ENCODE peak calls at places on chromosomes 16 and 17, in seven cellular contexts. One of them, this sample, is unnamed.

GRCh38 chr17:10881959-10882358 is 44.1 kb upstream of the PIRT start:
- DNase-seq in neural progenitor cell: no peak
- DNase-seq in testis: no peak
- DNase-seq in adipocyte: no peak
- DNase-seq in ascending aorta: no peak
- DNase-seq in body of pancreas: no peak
- DNase-seq in CD4-positive, CD25-positive, alpha-beta regulatory T cell: no peak
- DNase-seq in this sample: no peak

GRCh38 chr16:12341966-12342365 is 365.4 kb downstream of the SNX29 start:
- DNase-seq in neural progenitor cell: no peak
- DNase-seq in ascending aorta: no peak
- DNase-seq in body of pancreas: no peak
- DNase-seq in CD4-positive, CD25-positive, alpha-beta regulatory T cell: no peak
- DNase-seq in testis: no peak
- DNase-seq in adipocyte: no peak
- DNase-seq in this sample: no peak

GRCh38 chr17:66025551-66025950 is 166.4 kb downstream of the CEP112 start:
- DNase-seq in body of pancreas: no peak
- DNase-seq in adipocyte: no peak
- DNase-seq in neural progenitor cell: no peak
- DNase-seq in CD4-positive, CD25-positive, alpha-beta regulatory T cell: no peak
- DNase-seq in testis: no peak
- DNase-seq in ascending aorta: no peak
- DNase-seq in this sample: no peak

GRCh38 chr17:29138184-29138955 is 41.8 kb downstream of the MYO18A start:
- DNase-seq in CD4-positive, CD25-positive, alpha-beta regulatory T cell: no peak
- DNase-seq in neural progenitor cell: no peak
- DNase-seq in body of pancreas: no peak
- DNase-seq in ascending aorta: no peak
- DNase-seq in testis: no peak
- DNase-seq in adipocyte: no peak
- DNase-seq in this sample: no peak

GRCh38 chr16:10607157-10607556 is 26.8 kb upstream of the EMP2 start:
- DNase-seq in testis: no peak
- DNase-seq in body of pancreas: no peak
- DNase-seq in adipocyte: no peak
- DNase-seq in CD4-positive, CD25-positive, alpha-beta regulatory T cell: no peak
- DNase-seq in neural progenitor cell: no peak
- DNase-seq in ascending aorta: no peak
- DNase-seq in this sample: no peak

GRCh38 chr17:59221159-59221847 is 992 bp downstream of the GDPD1 start:
- DNase-seq in body of pancreas: no peak
- DNase-seq in testis: peak; percentile 40
- DNase-seq in adipocyte: peak; percentile 4
- DNase-seq in neural progenitor cell: no peak
- DNase-seq in ascending aorta: no peak
- DNase-seq in CD4-positive, CD25-positive, alpha-beta regulatory T cell: no peak
- DNase-seq in this sample: peak; percentile 32

GRCh38 chr16:2818278-2818876 is 1.3 kb downstream of the PRSS21 start:
- DNase-seq in CD4-positive, CD25-positive, alpha-beta regulatory T cell: no peak
- DNase-seq in body of pancreas: peak; percentile 3
- DNase-seq in adipocyte: no peak
- DNase-seq in testis: no peak
- DNase-seq in neural progenitor cell: no peak
- DNase-seq in ascending aorta: no peak
- DNase-seq in this sample: peak; percentile 2

GRCh38 chr17:31444026-31444425 is 52.6 kb downstream of the RAB11FIP4 start:
- DNase-seq in body of pancreas: no peak
- DNase-seq in CD4-positive, CD25-positive, alpha-beta regulatory T cell: no peak
- DNase-seq in ascending aorta: no peak
- DNase-seq in adipocyte: peak; percentile 37
- DNase-seq in testis: no peak
- DNase-seq in neural progenitor cell: no peak
- DNase-seq in this sample: no peak

GRCh38 chr17:62920300-62920699 is 45.7 kb upstream of the TANC2 start:
- DNase-seq in neural progenitor cell: no peak
- DNase-seq in body of pancreas: no peak
- DNase-seq in CD4-positive, CD25-positive, alpha-beta regulatory T cell: no peak
- DNase-seq in ascending aorta: no peak
- DNase-seq in testis: no peak
- DNase-seq in adipocyte: no peak
- DNase-seq in this sample: no peak

GRCh38 chr16:89039756-89040155 is 53.9 kb upstream of the ACSF3 start:
- DNase-seq in body of pancreas: no peak
- DNase-seq in adipocyte: no peak
- DNase-seq in CD4-positive, CD25-positive, alpha-beta regulatory T cell: no peak
- DNase-seq in neural progenitor cell: no peak
- DNase-seq in testis: no peak
- DNase-seq in ascending aorta: no peak
- DNase-seq in this sample: no peak

GRCh38 chr17:16918443-16918842 is 53.5 kb downstream of the TNFRSF13B start:
- DNase-seq in CD4-positive, CD25-positive, alpha-beta regulatory T cell: no peak
- DNase-seq in adipocyte: no peak
- DNase-seq in body of pancreas: no peak
- DNase-seq in ascending aorta: no peak
- DNase-seq in testis: no peak
- DNase-seq in neural progenitor cell: no peak
- DNase-seq in this sample: peak; percentile 1

GRCh38 chr16:82583415-82583814 is 43.4 kb upstream of the CDH13 start:
- DNase-seq in CD4-positive, CD25-positive, alpha-beta regulatory T cell: no peak
- DNase-seq in adipocyte: no peak
- DNase-seq in neural progenitor cell: no peak
- DNase-seq in ascending aorta: no peak
- DNase-seq in body of pancreas: no peak
- DNase-seq in testis: no peak
- DNase-seq in this sample: no peak

GRCh38 chr16:90022209-90023077 is 3.2 kb upstream of the DBNDD1 start:
- DNase-seq in ascending aorta: peak; percentile 96
- DNase-seq in CD4-positive, CD25-positive, alpha-beta regulatory T cell: peak; percentile 65
- DNase-seq in testis: peak; percentile 96
- DNase-seq in neural progenitor cell: peak; percentile 60
- DNase-seq in adipocyte: peak; percentile 91
- DNase-seq in body of pancreas: peak; percentile 95
- DNase-seq in this sample: peak; percentile 95

GRCh38 chr16:47578573-47578972 is 117.4 kb downstream of the PHKB start:
- DNase-seq in testis: no peak
- DNase-seq in CD4-positive, CD25-positive, alpha-beta regulatory T cell: no peak
- DNase-seq in ascending aorta: no peak
- DNase-seq in adipocyte: no peak
- DNase-seq in body of pancreas: no peak
- DNase-seq in neural progenitor cell: no peak
- DNase-seq in this sample: no peak

GRCh38 chr17:57732062-57732461 is 13.0 kb downstream of the CCDC182 start:
- DNase-seq in adipocyte: no peak
- DNase-seq in neural progenitor cell: no peak
- DNase-seq in testis: peak; percentile 54
- DNase-seq in ascending aorta: no peak
- DNase-seq in body of pancreas: peak; percentile 65
- DNase-seq in CD4-positive, CD25-positive, alpha-beta regulatory T cell: no peak
- DNase-seq in this sample: peak; percentile 85

GRCh38 chr16:80046848-80047247 is 446.3 kb upstream of the MAF start:
- DNase-seq in testis: no peak
- DNase-seq in adipocyte: no peak
- DNase-seq in CD4-positive, CD25-positive, alpha-beta regulatory T cell: no peak
- DNase-seq in body of pancreas: no peak
- DNase-seq in ascending aorta: no peak
- DNase-seq in neural progenitor cell: no peak
- DNase-seq in this sample: no peak

GRCh38 chr16:70805787-70806186 is 4.8 kb upstream of the VAC14 start:
- DNase-seq in testis: no peak
- DNase-seq in neural progenitor cell: no peak
- DNase-seq in ascending aorta: no peak
- DNase-seq in CD4-positive, CD25-positive, alpha-beta regulatory T cell: no peak
- DNase-seq in adipocyte: peak; percentile 18
- DNase-seq in body of pancreas: no peak
- DNase-seq in this sample: no peak

GRCh38 chr17:56973520-56973919 is 4.4 kb upstream of the SCPEP1 start:
- DNase-seq in neural progenitor cell: no peak
- DNase-seq in testis: no peak
- DNase-seq in ascending aorta: no peak
- DNase-seq in adipocyte: no peak
- DNase-seq in body of pancreas: peak; percentile 44
- DNase-seq in CD4-positive, CD25-positive, alpha-beta regulatory T cell: no peak
- DNase-seq in this sample: peak; percentile 68

GRCh38 chr17:76678330-76678729 is 32.4 kb downstream of the MXRA7 start:
- DNase-seq in neural progenitor cell: no peak
- DNase-seq in CD4-positive, CD25-positive, alpha-beta regulatory T cell: no peak
- DNase-seq in adipocyte: no peak
- DNase-seq in ascending aorta: no peak
- DNase-seq in body of pancreas: no peak
- DNase-seq in testis: no peak
- DNase-seq in this sample: no peak
- H3K4me1 ChIP-seq in neural progenitor cell: peaks cover 3% of the 10 kb centered on the region
- H3K4me1 ChIP-seq in CD4-positive, CD25-positive, alpha-beta regulatory T cell: peaks cover 18% of the 10 kb centered on the region
- H3K4me1 ChIP-seq in adipocyte: peaks cover 22% of the 10 kb centered on the region
- H3K4me1 ChIP-seq in ascending aorta: no peaks in the 10 kb centered on the region
- H3K4me1 ChIP-seq in body of pancreas: peaks cover 4% of the 10 kb centered on the region
- H3K4me1 ChIP-seq in testis: peaks cover 29% of the 10 kb centered on the region
- H3K4me1 ChIP-seq in this sample: no peaks in the 10 kb centered on the region

DNA sequence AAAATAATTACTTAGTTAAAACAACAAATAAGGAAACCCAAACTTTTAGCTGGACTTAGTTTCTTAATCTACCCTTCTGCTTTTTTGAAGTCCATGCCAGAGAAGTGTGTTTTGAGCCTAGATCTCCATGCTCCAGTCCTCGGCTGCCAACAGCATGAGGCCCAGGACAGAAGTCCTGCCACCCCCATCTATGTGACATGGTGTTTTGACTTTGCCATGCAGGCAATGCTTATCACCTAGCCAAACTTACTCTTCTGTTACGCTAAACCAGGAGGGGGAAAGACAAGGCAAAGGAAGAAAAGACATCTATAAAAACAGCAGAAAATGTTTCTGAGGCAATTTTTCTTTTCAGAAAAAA is 119.5 kb downstream of the PARN start:
- DNase-seq in body of pancreas: no peak
- DNase-seq in ascending aorta: no peak
- DNase-seq in testis: no peak
- DNase-seq in neural progenitor cell: no peak
- DNase-seq in adipocyte: no peak
- DNase-seq in CD4-positive, CD25-positive, alpha-beta regulatory T cell: no peak
- DNase-seq in this sample: no peak
- H3K4me3 ChIP-seq in body of pancreas: no peak overlapping the region
- H3K4me3 ChIP-seq in ascending aorta: no peak overlapping the region
- H3K4me3 ChIP-seq in testis: no peak overlapping the region
- H3K4me3 ChIP-seq in neural progenitor cell: no peak overlapping the region
- H3K4me3 ChIP-seq in adipocyte: peak overlapping the region; percentile 15
- H3K4me3 ChIP-seq in CD4-positive, CD25-positive, alpha-beta regulatory T cell: no peak overlapping the region
- H3K4me3 ChIP-seq in this sample: no peak overlapping the region

DNA sequence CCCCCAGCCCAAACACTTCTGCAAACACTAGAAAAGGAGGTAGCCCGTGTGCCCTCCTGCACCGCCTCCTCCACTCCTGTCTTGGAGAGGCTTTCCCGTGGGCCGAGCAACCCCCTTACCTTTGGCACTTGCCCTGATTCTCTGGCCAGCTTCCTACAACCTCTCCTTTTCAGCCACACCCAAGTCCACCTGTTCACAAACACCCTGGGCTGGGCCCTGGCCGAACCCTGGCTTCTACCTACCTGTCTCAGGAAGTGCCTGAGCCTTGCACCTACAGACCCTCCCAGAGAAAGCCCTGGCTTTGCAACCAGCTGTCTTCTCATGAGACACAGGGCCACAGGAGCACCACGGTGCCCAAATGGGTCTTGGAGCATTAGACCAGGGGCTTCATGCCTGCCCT is 2.0 kb upstream of the ANTKMT start:
- DNase-seq in neural progenitor cell: no peak
- DNase-seq in adipocyte: no peak
- DNase-seq in body of pancreas: no peak
- DNase-seq in ascending aorta: no peak
- DNase-seq in CD4-positive, CD25-positive, alpha-beta regulatory T cell: no peak
- DNase-seq in testis: no peak
- DNase-seq in this sample: no peak
- H3K4me1 ChIP-seq in neural progenitor cell: peaks cover 37% of the 10 kb centered on the region
- H3K4me1 ChIP-seq in adipocyte: peaks cover 26% of the 10 kb centered on the region
- H3K4me1 ChIP-seq in body of pancreas: peaks cover 72% of the 10 kb centered on the region
- H3K4me1 ChIP-seq in ascending aorta: peaks cover 17% of the 10 kb centered on the region
- H3K4me1 ChIP-seq in CD4-positive, CD25-positive, alpha-beta regulatory T cell: peaks cover 56% of the 10 kb centered on the region
- H3K4me1 ChIP-seq in testis: peaks cover 30% of the 10 kb centered on the region
- H3K4me1 ChIP-seq in this sample: peaks cover 29% of the 10 kb centered on the region

DNA sequence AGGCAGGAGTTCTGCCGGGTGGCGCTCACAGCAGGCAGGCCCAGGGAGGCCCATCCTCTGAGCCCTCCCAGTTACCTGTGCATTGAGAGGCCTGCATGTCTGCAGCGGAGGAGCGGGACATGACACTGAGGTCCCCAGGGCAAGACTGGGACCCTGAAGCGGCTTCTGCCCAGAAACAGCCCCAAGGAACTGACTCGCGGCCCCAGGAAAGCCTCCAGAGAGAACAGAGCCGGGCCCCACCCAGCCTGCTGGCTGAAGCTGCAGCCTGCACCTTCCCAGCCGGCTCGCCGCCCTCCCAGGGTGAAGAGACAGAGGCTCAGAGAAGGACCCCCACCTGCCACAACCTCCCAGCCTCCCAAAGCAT is 16.5 kb downstream of the ZNF423 start:
- DNase-seq in body of pancreas: no peak
- DNase-seq in neural progenitor cell: no peak
- DNase-seq in adipocyte: no peak
- DNase-seq in ascending aorta: no peak
- DNase-seq in CD4-positive, CD25-positive, alpha-beta regulatory T cell: no peak
- DNase-seq in testis: no peak
- DNase-seq in this sample: no peak
- H3K4me3 ChIP-seq in body of pancreas: no peak overlapping the region
- H3K4me3 ChIP-seq in neural progenitor cell: peak overlapping the region; percentile 48
- H3K4me3 ChIP-seq in adipocyte: no peak overlapping the region
- H3K4me3 ChIP-seq in ascending aorta: no peak overlapping the region
- H3K4me3 ChIP-seq in CD4-positive, CD25-positive, alpha-beta regulatory T cell: no peak overlapping the region
- H3K4me3 ChIP-seq in testis: no peak overlapping the region
- H3K4me3 ChIP-seq in this sample: no peak overlapping the region

GRCh38 chr17:1730004-1730344 is 5.5 kb downstream of the WDR81 start:
- DNase-seq in CD4-positive, CD25-positive, alpha-beta regulatory T cell: no peak
- DNase-seq in adipocyte: no peak
- DNase-seq in testis: no peak
- DNase-seq in body of pancreas: no peak
- DNase-seq in neural progenitor cell: no peak
- DNase-seq in ascending aorta: no peak
- DNase-seq in this sample: peak; percentile 54
- H3K4me1 ChIP-seq in CD4-positive, CD25-positive, alpha-beta regulatory T cell: peaks cover 35% of the 10 kb centered on the region
- H3K4me1 ChIP-seq in adipocyte: peaks cover 49% of the 10 kb centered on the region
- H3K4me1 ChIP-seq in testis: peaks cover 57% of the 10 kb centered on the region
- H3K4me1 ChIP-seq in body of pancreas: peaks cover 34% of the 10 kb centered on the region
- H3K4me1 ChIP-seq in neural progenitor cell: no peaks in the 10 kb centered on the region
- H3K4me1 ChIP-seq in ascending aorta: no peaks in the 10 kb centered on the region
- H3K4me1 ChIP-seq in this sample: peaks cover 34% of the 10 kb centered on the region

GRCh38 chr16:56189990-56190902 is 1.0 kb upstream of the GNAO1 start:
- DNase-seq in adipocyte: peak; percentile 20
- DNase-seq in testis: no peak
- DNase-seq in body of pancreas: no peak
- DNase-seq in neural progenitor cell: peak; percentile 18
- DNase-seq in ascending aorta: no peak
- DNase-seq in CD4-positive, CD25-positive, alpha-beta regulatory T cell: no peak
- DNase-seq in this sample: no peak
- H3K4me3 ChIP-seq in adipocyte: peak overlapping the region; percentile 59
- H3K4me3 ChIP-seq in testis: peak overlapping the region; percentile 76
- H3K4me3 ChIP-seq in body of pancreas: no peak overlapping the region
- H3K4me3 ChIP-seq in neural progenitor cell: peak overlapping the region; percentile 87
- H3K4me3 ChIP-seq in ascending aorta: peak overlapping the region; percentile 95
- H3K4me3 ChIP-seq in CD4-positive, CD25-positive, alpha-beta regulatory T cell: no peak overlapping the region
- H3K4me3 ChIP-seq in this sample: peak overlapping the region; percentile 64

GRCh38 chr16:4048481-4048880 is 67.8 kb downstream of the ADCY9 start:
- DNase-seq in testis: peak; percentile 13
- DNase-seq in neural progenitor cell: no peak
- DNase-seq in adipocyte: no peak
- DNase-seq in CD4-positive, CD25-positive, alpha-beta regulatory T cell: no peak
- DNase-seq in ascending aorta: peak; percentile 51
- DNase-seq in body of pancreas: no peak
- DNase-seq in this sample: no peak
- H3K4me1 ChIP-seq in testis: peaks cover 27% of the 10 kb centered on the region
- H3K4me1 ChIP-seq in neural progenitor cell: peaks cover 4% of the 10 kb centered on the region
- H3K4me1 ChIP-seq in adipocyte: peaks cover 20% of the 10 kb centered on the region
- H3K4me1 ChIP-seq in CD4-positive, CD25-positive, alpha-beta regulatory T cell: no peaks in the 10 kb centered on the region
- H3K4me1 ChIP-seq in ascending aorta: peaks cover 6% of the 10 kb centered on the region
- H3K4me1 ChIP-seq in body of pancreas: peaks cover 26% of the 10 kb centered on the region
- H3K4me1 ChIP-seq in this sample: peaks cover 23% of the 10 kb centered on the region